ENCODE peak calls at places on chromosomes 16 and 17, in ten cellular contexts. U, F, B, H, X, S, Q, I, E and M are unnamed samples. For H3K9me3, the result is how much of the 10 kb centered on the place peaks cover.

GRCh38 chr16:48978501-48978900 is 303.1 kb downstream of the CBLN1 start:
- DNase-seq in U (no peak), F (no peak), B (no peak), H (no peak), X (no peak), S (no peak), Q (no peak), I (no peak), E (no peak), M (no peak)

GRCh38 chr16:60304078-60304477 is 1570.0 kb upstream of the GOT2 start:
- DNase-seq in U (no peak), F (no peak), B (no peak), H (no peak), X (no peak), S (no peak), Q (no peak), I (no peak), E (no peak), M (no peak)

GRCh38 chr17:28828294-28829040 is 14.1 kb downstream of the FAM222B start:
- DNase-seq in U (no peak), F (no peak), B (no peak), H (no peak), X (no peak), S (no peak), Q (peak), I (no peak), E (no peak), M (peak)

GRCh38 chr16:14187517-14188338 is 116.6 kb downstream of the MRTFB start:
- DNase-seq in U (no peak), F (no peak), B (no peak), H (no peak), X (no peak), S (no peak), Q (no peak), I (no peak), E (no peak), M (no peak)

GRCh38 chr16:22424161-22424937 is 49.9 kb upstream of the CDR2 start:
- DNase-seq in U (no peak), F (no peak), B (no peak), H (peak), X (no peak), S (peak), Q (peak), I (no peak), E (no peak), M (peak)

GRCh38 chr17:38344127-38344745 is 480 bp upstream of the GPR179 start:
- DNase-seq in U (no peak), F (no peak), B (no peak), H (no peak), X (no peak), S (no peak), Q (no peak), I (no peak), E (no peak), M (no peak)

GRCh38 chr17:81403040-81403467 is 7.8 kb downstream of the BAHCC1 start:
- DNase-seq in U (no peak), F (no peak), B (no peak), H (no peak), X (no peak), S (no peak), Q (no peak), I (no peak), E (no peak), M (no peak)

GRCh38 chr17:82528484-82529265 is 9.1 kb downstream of the FOXK2 start:
- DNase-seq in U (no peak), F (no peak), B (no peak), H (no peak), X (peak), S (peak), Q (peak), I (peak), E (no peak), M (peak)

DNA sequence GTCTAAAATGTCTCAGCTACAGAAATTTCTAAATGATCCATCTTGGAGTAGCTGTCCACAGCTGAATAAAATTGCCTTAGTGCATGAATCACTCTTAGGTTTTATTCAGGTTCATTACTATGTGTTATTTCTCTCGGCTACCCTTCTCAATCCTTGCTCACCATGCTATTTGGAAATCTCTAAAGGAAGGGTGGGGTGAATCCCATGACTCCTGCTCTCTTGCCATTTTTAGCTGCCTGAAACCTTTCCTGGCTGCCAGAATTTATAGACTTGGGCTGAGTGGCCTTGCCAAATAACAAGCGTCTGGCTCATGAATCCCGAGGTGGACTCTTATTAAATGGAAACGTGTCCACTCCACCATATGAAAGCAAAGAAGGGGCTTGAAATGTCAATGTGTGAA is 936.1 kb upstream of the SOX9 start:
- DNase-seq in U (no peak), F (no peak), B (no peak), H (no peak), X (no peak), S (no peak), Q (peak), I (no peak), E (no peak), M (no peak)
- H3K9me3 ChIP-seq in U (under half), F (under half), B (under half), H (under half), X (under half), S (under half), Q (under half), I (under half), E (under half), M (under half)

GRCh38 chr16:75745823-75746222 is 19.5 kb upstream of the CPHXL start:
- DNase-seq in U (no peak), F (no peak), B (no peak), H (no peak), X (no peak), S (no peak), Q (no peak), I (no peak), E (peak), M (no peak)

GRCh38 chr16:75742424-75743047 is 16.2 kb upstream of the CPHXL start:
- DNase-seq in U (no peak), F (no peak), B (no peak), H (no peak), X (no peak), S (no peak), Q (no peak), I (no peak), E (peak), M (no peak)

GRCh38 chr16:75750516-75750915 is 24.2 kb upstream of the CPHXL start:
- DNase-seq in U (no peak), F (no peak), B (no peak), H (no peak), X (no peak), S (no peak), Q (no peak), I (no peak), E (no peak), M (no peak)

GRCh38 chr16:75745242-75745641 is 19.0 kb upstream of the CPHXL start:
- DNase-seq in U (no peak), F (no peak), B (no peak), H (no peak), X (no peak), S (no peak), Q (no peak), I (no peak), E (peak), M (no peak)
- H3K9me3 ChIP-seq in U (under half), F (under half), B (under half), H (under half), X (under half), S (under half), Q (under half), I (under half), E (under half), M (under half)

GRCh38 chr16:68575082-68575481 is 36.0 kb downstream of the ZFP90 start:
- DNase-seq in U (no peak), F (no peak), B (no peak), H (no peak), X (no peak), S (no peak), Q (no peak), I (no peak), E (no peak), M (no peak)
- H3K9me3 ChIP-seq in U (half or more), F (under half), B (half or more), H (under half), X (half or more), S (under half), Q (under half), I (half or more), E (under half), M (under half)

DNA sequence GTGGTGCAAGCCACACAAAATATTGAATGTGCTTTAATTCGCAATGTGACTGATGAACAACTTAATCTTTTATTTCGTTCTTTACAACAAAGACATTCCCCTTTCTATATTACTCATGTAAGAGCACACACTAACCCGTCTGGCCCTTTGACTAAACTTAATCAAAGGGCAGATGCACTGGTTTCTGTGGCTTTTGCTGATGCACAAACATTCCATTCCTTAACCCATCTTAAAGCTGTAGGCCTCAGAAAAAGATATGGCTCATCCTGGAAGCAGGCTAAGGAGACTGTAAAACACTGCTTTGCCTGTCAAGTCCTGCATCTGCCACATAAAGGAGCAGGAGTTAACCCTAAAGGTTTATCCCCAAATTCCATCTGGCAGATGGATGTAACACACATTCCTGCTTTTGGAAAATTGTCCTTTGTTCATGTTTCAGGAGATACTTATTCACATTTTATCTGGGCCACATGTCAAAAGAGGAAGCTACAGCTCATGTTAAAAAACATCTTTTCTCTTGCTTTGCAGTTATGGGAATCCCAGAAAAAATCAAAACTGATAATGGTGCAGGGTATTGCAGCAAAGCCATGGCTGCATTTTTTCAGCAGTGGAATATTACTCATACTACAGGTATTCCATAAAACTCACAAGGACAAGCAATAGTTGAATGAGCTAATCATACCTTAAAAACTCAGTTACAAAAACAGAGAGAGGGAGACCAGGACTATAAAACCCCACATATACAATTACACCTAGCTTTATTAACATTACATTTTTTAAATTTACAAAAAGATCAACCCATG is 137.2 kb downstream of the AHSP start:
- DNase-seq in U (no peak), F (no peak), B (no peak), H (no peak), X (no peak), S (no peak), Q (peak), I (no peak), E (no peak), M (no peak)
- H3K9me3 ChIP-seq in U (under half), F (under half), B (under half), H (under half), X (under half), S (under half), Q (under half), I (under half), E (under half), M (under half)

DNA sequence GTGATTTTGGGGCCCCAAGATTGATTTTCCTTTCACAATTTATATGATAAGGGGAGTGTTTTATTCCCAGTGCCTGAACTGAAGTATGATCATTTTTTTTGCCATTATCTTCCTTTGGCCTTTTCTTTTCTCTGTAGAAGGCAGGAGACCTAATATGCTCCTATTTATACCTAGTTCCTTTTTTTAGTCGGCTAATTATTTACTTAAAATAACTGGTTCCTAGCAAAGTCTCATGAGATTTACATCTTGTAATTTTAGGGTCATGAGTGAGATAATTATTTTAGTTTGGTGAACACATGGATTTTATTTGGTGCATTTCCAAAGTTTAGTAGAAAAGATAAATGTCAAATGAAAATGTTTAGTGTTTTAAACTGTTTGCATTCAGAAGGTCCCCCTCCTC is 24.8 kb downstream of the SEC14L1 start:
- DNase-seq in U (no peak), F (no peak), B (no peak), H (no peak), X (no peak), S (no peak), Q (no peak), I (no peak), E (peak), M (no peak)
- H3K9me3 ChIP-seq in U (under half), F (under half), B (under half), H (under half), X (under half), S (under half), Q (under half), I (under half), E (under half), M (under half)